ENCODE peak calls at places on chromosomes 12 and 14, in seven cellular contexts. U is HAP-1; Y is CD4-positive, CD25-positive, alpha-beta regulatory T cell; G is esophagus muscularis mucosa; R is astrocyte of the hippocampus; K is germinal center; F is NAMALWA. S is an unnamed sample.

GRCh38 chr12:41103614-41104013 is 84.5 kb upstream of the PDZRN4 start:
- DNase-seq in U (no peak), Y (no peak), G (no peak), R (no peak), K (no peak), F (no peak), S (no peak)

GRCh38 chr12:2507811-2508210 is 287.0 kb upstream of the FKBP4 start:
- DNase-seq in U (no peak), Y (no peak), G (no peak), R (no peak), K (no peak), F (no peak), S (no peak)

GRCh38 chr12:53696655-53697321 is 20.9 kb upstream of the ATP5MC2 start:
- DNase-seq in U (no peak), Y (no peak), G (no peak), R (no peak), K (no peak), F (no peak), S (no peak)

GRCh38 chr14:90611936-90612335 is 204.3 kb downstream of the TTC7B start:
- DNase-seq in U (no peak), Y (no peak), G (no peak), R (no peak), K (no peak), F (no peak), S (no peak)

GRCh38 chr12:112963227-112963861 is 15.0 kb upstream of the OAS2 start:
- DNase-seq in U (no peak), Y (no peak), G (peak), R (no peak), K (no peak), F (no peak), S (no peak)

GRCh38 chr12:21301-22189 is 45.0 kb upstream of the IQSEC3 start:
- DNase-seq in U (no peak), Y (no peak), G (no peak), R (no peak), K (no peak), F (no peak), S (no peak)

GRCh38 chr12:62436164-62436503 is 30.5 kb upstream of the MON2 start:
- DNase-seq in U (no peak), Y (no peak), G (no peak), R (no peak), K (peak), F (no peak), S (no peak)

GRCh38 chr14:103858063-103858820 is 10.9 kb upstream of the PPP1R13B start:
- DNase-seq in U (no peak), Y (no peak), G (no peak), R (no peak), K (no peak), F (no peak), S (no peak)

GRCh38 chr12:89200217-89200616 is 152.1 kb downstream of the DUSP6 start:
- DNase-seq in U (no peak), Y (no peak), G (no peak), R (no peak), K (no peak), F (no peak), S (no peak)

GRCh38 chr12:14547571-14547970 is 20.1 kb downstream of the PLBD1 start:
- DNase-seq in U (no peak), Y (no peak), G (no peak), R (no peak), K (no peak), F (no peak), S (no peak)

GRCh38 chr14:92473947-92474535 is 39.5 kb upstream of the RIN3 start:
- DNase-seq in U (no peak), Y (no peak), G (no peak), R (no peak), K (no peak), F (no peak), S (no peak)

GRCh38 chr12:80778005-80778541 is 61.4 kb downstream of the MYF5 start:
- DNase-seq in U (peak), Y (peak), G (no peak), R (peak), K (no peak), F (peak), S (peak)

GRCh38 chr12:117580718-117581062 is 219.3 kb upstream of the NOS1 start:
- DNase-seq in U (no peak), Y (no peak), G (no peak), R (no peak), K (peak), F (peak), S (no peak)

GRCh38 chr12:77786675-77787074 is 44.0 kb upstream of the NAV3 start:
- DNase-seq in U (no peak), Y (no peak), G (no peak), R (no peak), K (no peak), F (no peak), S (no peak)

GRCh38 chr12:3271146-3271545 is 194.0 kb downstream of the TSPAN9 start:
- DNase-seq in U (no peak), Y (no peak), G (no peak), R (peak), K (no peak), F (no peak), S (no peak)

GRCh38 chr14:101950100-101950499 is 14.3 kb upstream of the DYNC1H1 start:
- DNase-seq in U (no peak), Y (no peak), G (no peak), R (no peak), K (no peak), F (peak), S (no peak)

GRCh38 chr12:124659003-124659402 is 91.6 kb upstream of the NCOR2 start:
- DNase-seq in U (no peak), Y (no peak), G (no peak), R (no peak), K (no peak), F (no peak), S (no peak)

GRCh38 chr14:43308411-43308810 is 1198.7 kb downstream of the FSCB start:
- DNase-seq in U (no peak), Y (no peak), G (no peak), R (no peak), K (no peak), F (no peak), S (no peak)

GRCh38 chr14:104681689-104682074 is 7.7 kb upstream of the INF2 start:
- DNase-seq in U (peak), Y (no peak), G (no peak), R (peak), K (no peak), F (no peak), S (no peak)

GRCh38 chr14:34059925-34060746 is 109.3 kb upstream of the EGLN3 start:
- DNase-seq in U (peak), Y (peak), G (peak), R (peak), K (peak), F (no peak), S (peak)

GRCh38 chr14:100122481-100123215 is 36.8 kb downstream of the DEGS2 start:
- DNase-seq in U (no peak), Y (no peak), G (no peak), R (no peak), K (no peak), F (no peak), S (no peak)

GRCh38 chr14:63438065-63438757 is 105.0 kb downstream of the PPP2R5E start:
- DNase-seq in U (peak), Y (peak), G (peak), R (peak), K (no peak), F (peak), S (no peak)

GRCh38 chr12:59668678-59669077 is 72.8 kb downstream of the SLC16A7 start:
- DNase-seq in U (no peak), Y (no peak), G (no peak), R (no peak), K (no peak), F (no peak), S (no peak)